ENCODE peak calls at places on chromosome 21, in seven cellular contexts. One of them, this sample, is unnamed.

GRCh38 chr21:45078877-45079281 is 4.5 kb downstream of the ADARB1 start:
- DNase-seq in upper lobe of right lung: no peak
- DNase-seq in BJ: no peak
- DNase-seq in AG04449: no peak
- DNase-seq in Calu3: no peak
- DNase-seq in A549: no peak
- DNase-seq in cardiac fibroblast: peak; percentile 96
- DNase-seq in this sample: no peak

GRCh38 chr21:14989359-14989758 is 75.4 kb downstream of the NRIP1 start:
- DNase-seq in upper lobe of right lung: no peak
- DNase-seq in BJ: no peak
- DNase-seq in AG04449: no peak
- DNase-seq in Calu3: no peak
- DNase-seq in A549: no peak
- DNase-seq in cardiac fibroblast: peak; percentile 50
- DNase-seq in this sample: no peak

GRCh38 chr21:46022551-46023107 is 41.1 kb downstream of the COL6A1 start:
- DNase-seq in upper lobe of right lung: no peak
- DNase-seq in BJ: no peak
- DNase-seq in AG04449: no peak
- DNase-seq in Calu3: no peak
- DNase-seq in A549: no peak
- DNase-seq in cardiac fibroblast: no peak
- DNase-seq in this sample: peak; percentile 50

GRCh38 chr21:29256125-29256895 is 42.4 kb upstream of the BACH1 start:
- DNase-seq in upper lobe of right lung: no peak
- DNase-seq in BJ: no peak
- DNase-seq in AG04449: no peak
- DNase-seq in Calu3: no peak
- DNase-seq in A549: no peak
- DNase-seq in cardiac fibroblast: peak; percentile 60
- DNase-seq in this sample: no peak

GRCh38 chr21:45833437-45833836 is 148.1 kb upstream of the COL6A1 start:
- DNase-seq in upper lobe of right lung: no peak
- DNase-seq in BJ: no peak
- DNase-seq in AG04449: no peak
- DNase-seq in Calu3: no peak
- DNase-seq in A549: no peak
- DNase-seq in cardiac fibroblast: no peak
- DNase-seq in this sample: no peak

GRCh38 chr21:46195595-46196195 is 11.4 kb upstream of the SPATC1L start:
- DNase-seq in upper lobe of right lung: peak; percentile 43
- DNase-seq in BJ: no peak
- DNase-seq in AG04449: no peak
- DNase-seq in Calu3: no peak
- DNase-seq in A549: no peak
- DNase-seq in cardiac fibroblast: no peak
- DNase-seq in this sample: peak; percentile 21

GRCh38 chr21:21029159-21029558 is 30.9 kb downstream of the NCAM2 start:
- DNase-seq in upper lobe of right lung: no peak
- DNase-seq in BJ: no peak
- DNase-seq in AG04449: no peak
- DNase-seq in Calu3: no peak
- DNase-seq in A549: no peak
- DNase-seq in cardiac fibroblast: peak; percentile 3
- DNase-seq in this sample: no peak

GRCh38 chr21:44535963-44536362 is 4.0 kb downstream of the KRTAP10-1 start:
- DNase-seq in upper lobe of right lung: peak; percentile 34
- DNase-seq in BJ: no peak
- DNase-seq in AG04449: no peak
- DNase-seq in Calu3: no peak
- DNase-seq in A549: no peak
- DNase-seq in cardiac fibroblast: no peak
- DNase-seq in this sample: no peak

GRCh38 chr21:31298618-31299269 is 45.3 kb downstream of the TIAM1 start:
- DNase-seq in upper lobe of right lung: no peak
- DNase-seq in BJ: no peak
- DNase-seq in AG04449: no peak
- DNase-seq in Calu3: no peak
- DNase-seq in A549: no peak
- DNase-seq in cardiac fibroblast: no peak
- DNase-seq in this sample: no peak

DNA sequence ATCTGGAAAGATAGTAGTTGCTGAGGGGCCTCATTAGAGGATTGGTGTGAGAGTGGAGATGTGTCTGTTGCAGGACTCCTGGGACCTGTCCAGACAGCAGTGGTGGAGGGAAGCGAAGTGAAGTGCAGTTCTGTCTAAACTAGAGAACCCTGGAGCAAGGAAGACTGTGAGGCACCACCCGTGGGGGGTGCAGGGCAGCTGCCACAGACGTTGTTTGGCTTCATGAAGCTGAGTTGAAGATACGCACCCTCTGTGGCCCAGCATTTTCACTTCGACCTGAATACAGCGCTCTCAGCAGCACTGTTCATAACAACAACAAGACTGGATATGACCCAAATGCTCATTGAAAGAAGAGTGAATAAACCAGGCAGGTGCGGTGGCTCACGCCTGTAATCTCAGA is 29.3 kb downstream of the ABCG1 start:
- DNase-seq in upper lobe of right lung: no peak
- DNase-seq in BJ: no peak
- DNase-seq in AG04449: no peak
- DNase-seq in Calu3: no peak
- DNase-seq in A549: no peak
- DNase-seq in cardiac fibroblast: no peak
- DNase-seq in this sample: no peak
- TF ChIP-seq CTCF in upper lobe of right lung: no peak
- TF ChIP-seq CTCF in BJ: no peak
- TF ChIP-seq CTCF in AG04449: no peak
- TF ChIP-seq CTCF in Calu3: no peak
- TF ChIP-seq CTCF in A549: no peak
- TF ChIP-seq CTCF in cardiac fibroblast: no peak
- TF ChIP-seq CTCF in this sample: no peak

GRCh38 chr21:35256468-35256988 is 207.4 kb upstream of the RUNX1 start:
- DNase-seq in upper lobe of right lung: peak; percentile 87
- DNase-seq in BJ: peak; percentile 76
- DNase-seq in AG04449: peak; percentile 95
- DNase-seq in Calu3: peak; percentile 82
- DNase-seq in A549: peak; percentile 86
- DNase-seq in cardiac fibroblast: peak; percentile 99
- DNase-seq in this sample: peak; percentile 86
- TF ChIP-seq CTCF in upper lobe of right lung: no peak
- TF ChIP-seq CTCF in BJ: peak; percentile 12
- TF ChIP-seq CTCF in AG04449: no peak
- TF ChIP-seq CTCF in Calu3: no peak
- TF ChIP-seq CTCF in A549: no peak
- TF ChIP-seq CTCF in cardiac fibroblast: no peak
- TF ChIP-seq CTCF in this sample: no peak

GRCh38 chr21:37642493-37642892 is 273.8 kb downstream of the KCNJ6 start:
- DNase-seq in upper lobe of right lung: no peak
- DNase-seq in BJ: no peak
- DNase-seq in AG04449: no peak
- DNase-seq in Calu3: peak; percentile 37
- DNase-seq in A549: peak; percentile 37
- DNase-seq in cardiac fibroblast: no peak
- DNase-seq in this sample: no peak
- TF ChIP-seq CTCF in upper lobe of right lung: peak; percentile 31
- TF ChIP-seq CTCF in BJ: no peak
- TF ChIP-seq CTCF in AG04449: no peak
- TF ChIP-seq CTCF in Calu3: no peak
- TF ChIP-seq CTCF in A549: peak; percentile 18
- TF ChIP-seq CTCF in cardiac fibroblast: no peak
- TF ChIP-seq CTCF in this sample: no peak

GRCh38 chr21:26169061-26169610 is 1.4 kb downstream of the APP start:
- DNase-seq in upper lobe of right lung: no peak
- DNase-seq in BJ: no peak
- DNase-seq in AG04449: no peak
- DNase-seq in Calu3: peak; percentile 40
- DNase-seq in A549: peak; percentile 69
- DNase-seq in cardiac fibroblast: peak; percentile 79
- DNase-seq in this sample: peak; percentile 13

GRCh38 chr21:26167593-26167992 is 3.0 kb downstream of the APP start:
- DNase-seq in upper lobe of right lung: no peak
- DNase-seq in BJ: no peak
- DNase-seq in AG04449: no peak
- DNase-seq in Calu3: no peak
- DNase-seq in A549: no peak
- DNase-seq in cardiac fibroblast: no peak
- DNase-seq in this sample: no peak

GRCh38 chr21:26170471-26171309 is at the start of gene APP:
- DNase-seq in upper lobe of right lung: peak; percentile 94
- DNase-seq in BJ: no peak
- DNase-seq in AG04449: no peak
- DNase-seq in Calu3: peak; percentile 88
- DNase-seq in A549: peak; percentile 57
- DNase-seq in cardiac fibroblast: peak; percentile 72
- DNase-seq in this sample: peak; percentile 92

GRCh38 chr21:26171310-26172100 is 935 bp upstream of the APP start:
- DNase-seq in upper lobe of right lung: no peak
- DNase-seq in BJ: no peak
- DNase-seq in AG04449: no peak
- DNase-seq in Calu3: no peak
- DNase-seq in A549: no peak
- DNase-seq in cardiac fibroblast: no peak
- DNase-seq in this sample: no peak

DNA sequence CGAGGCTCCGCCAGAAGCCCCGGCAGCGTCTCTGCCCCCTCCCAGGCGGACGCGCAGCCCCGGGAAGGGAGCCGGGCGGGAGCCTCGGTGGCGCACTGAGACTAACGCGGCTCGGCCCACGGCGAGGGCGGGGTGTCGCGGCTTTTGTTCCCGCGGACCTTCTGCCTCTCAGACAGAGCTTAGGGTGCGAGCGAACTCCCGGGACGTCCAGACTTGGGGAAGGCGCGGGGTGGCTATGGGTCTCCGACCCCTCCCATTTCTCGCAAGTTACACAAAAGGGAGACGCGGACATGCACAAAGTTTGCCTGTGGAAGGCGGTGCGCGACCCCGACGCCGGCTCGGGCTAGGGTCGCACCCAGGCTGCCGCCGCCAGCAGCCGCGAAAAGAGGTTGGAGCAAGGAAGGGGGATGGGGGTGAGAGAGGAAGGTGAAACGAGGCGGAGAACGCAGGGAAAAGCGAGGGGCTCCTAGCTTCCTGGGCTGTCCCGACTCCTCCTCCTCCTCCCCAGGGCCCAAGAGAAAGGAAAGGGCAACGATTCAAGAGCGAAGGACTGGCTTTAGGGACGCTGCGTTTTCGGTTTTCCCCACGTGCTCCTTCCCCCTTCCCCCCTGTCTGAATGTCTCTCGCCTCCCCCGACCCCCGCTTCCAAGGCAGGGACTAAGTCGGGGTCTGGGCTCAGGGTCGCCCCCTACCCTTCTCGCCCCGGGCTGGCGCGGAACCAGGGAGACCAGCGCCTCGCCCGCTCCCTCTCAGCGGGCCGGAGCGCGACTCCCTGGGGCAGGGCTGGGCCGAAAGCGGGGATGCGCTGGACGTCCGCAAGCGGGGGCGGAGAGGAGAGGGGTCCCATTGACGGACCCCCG is 729 bp downstream of the APP start:
- DNase-seq in upper lobe of right lung: peak; percentile 82
- DNase-seq in BJ: no peak
- DNase-seq in AG04449: no peak
- DNase-seq in Calu3: peak; percentile 45
- DNase-seq in A549: peak; percentile 58
- DNase-seq in cardiac fibroblast: peak; percentile 73
- DNase-seq in this sample: peak; percentile 49
- TF ChIP-seq CTCF in upper lobe of right lung: no peak
- TF ChIP-seq CTCF in BJ: no peak
- TF ChIP-seq CTCF in AG04449: no peak
- TF ChIP-seq CTCF in Calu3: no peak
- TF ChIP-seq CTCF in A549: no peak
- TF ChIP-seq CTCF in cardiac fibroblast: no peak
- TF ChIP-seq CTCF in this sample: no peak

GRCh38 chr21:41043008-41043407 is 125.0 kb upstream of the BACE2 start:
- DNase-seq in upper lobe of right lung: no peak
- DNase-seq in BJ: no peak
- DNase-seq in AG04449: no peak
- DNase-seq in Calu3: no peak
- DNase-seq in A549: peak; percentile 22
- DNase-seq in cardiac fibroblast: no peak
- DNase-seq in this sample: no peak
- TF ChIP-seq CTCF in upper lobe of right lung: peak; percentile 6
- TF ChIP-seq CTCF in BJ: no peak
- TF ChIP-seq CTCF in AG04449: peak; percentile 8
- TF ChIP-seq CTCF in Calu3: no peak
- TF ChIP-seq CTCF in A549: no peak
- TF ChIP-seq CTCF in cardiac fibroblast: peak; percentile 15
- TF ChIP-seq CTCF in this sample: no peak

DNA sequence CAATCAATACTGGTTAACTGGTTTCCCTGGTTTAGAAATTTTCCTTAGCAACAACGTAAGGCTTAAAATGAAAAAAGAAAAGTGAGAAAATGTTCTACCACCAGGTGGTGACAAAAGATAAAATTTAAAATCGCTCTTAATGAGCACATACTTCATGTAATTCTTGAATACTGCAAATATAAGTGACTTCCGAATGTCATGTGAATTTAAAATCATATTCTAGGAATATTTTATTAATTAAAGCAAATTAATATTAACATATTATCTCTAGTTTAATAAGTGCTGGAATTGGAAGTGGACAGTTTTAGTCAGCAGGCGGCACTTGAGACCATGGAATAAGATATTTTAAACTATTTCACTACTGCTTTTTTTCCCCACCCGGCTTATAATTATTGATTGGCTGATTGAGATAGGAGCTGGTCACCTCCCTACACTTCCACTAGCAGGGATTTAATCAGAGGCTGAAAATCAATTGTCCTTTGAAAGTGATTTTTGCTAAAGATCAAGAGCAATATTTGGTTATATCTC is 5.0 kb upstream of the ADAMTS1 start:
- DNase-seq in upper lobe of right lung: no peak
- DNase-seq in BJ: no peak
- DNase-seq in AG04449: no peak
- DNase-seq in Calu3: no peak
- DNase-seq in A549: peak; percentile 27
- DNase-seq in cardiac fibroblast: peak; percentile 80
- DNase-seq in this sample: no peak
- TF ChIP-seq CTCF in upper lobe of right lung: peak; percentile 68
- TF ChIP-seq CTCF in BJ: peak; percentile 51
- TF ChIP-seq CTCF in AG04449: peak; percentile 29
- TF ChIP-seq CTCF in Calu3: peak; percentile 49
- TF ChIP-seq CTCF in A549: peak; percentile 38
- TF ChIP-seq CTCF in cardiac fibroblast: peak; percentile 50
- TF ChIP-seq CTCF in this sample: peak; percentile 89

This sample was measured in ovary.